ENCODE peak calls at places on chromosomes 7 and 10, in five cellular contexts. One of them, this sample, is unnamed.
A peak's percentile ranks its signal among the peaks of the same experiment; 100 is the strongest.

GRCh38 chr7:155598810-155599210 is 45.7 kb upstream of the RBM33 start:
- DNase-seq in right lobe of liver: peak; percentile 80
- DNase-seq in body of pancreas: peak; percentile 87
- DNase-seq in Caco-2: peak; percentile 90
- DNase-seq in Panc1: peak; percentile 69
- DNase-seq in this sample: peak; percentile 61

GRCh38 chr10:36183726-36184125 is 541.6 kb upstream of the FZD8 start:
- DNase-seq in body of pancreas: no peak
- DNase-seq in Panc1: no peak
- DNase-seq in right lobe of liver: no peak
- DNase-seq in Caco-2: no peak
- DNase-seq in this sample: no peak

GRCh38 chr7:158546214-158546613 is 41.4 kb downstream of the PTPRN2 start:
- DNase-seq in right lobe of liver: no peak
- DNase-seq in body of pancreas: no peak
- DNase-seq in Panc1: no peak
- DNase-seq in Caco-2: no peak
- DNase-seq in this sample: no peak

GRCh38 chr10:124020871-124021823 is 72.3 kb downstream of the CHST15 start:
- DNase-seq in right lobe of liver: no peak
- DNase-seq in Panc1: no peak
- DNase-seq in body of pancreas: no peak
- DNase-seq in Caco-2: no peak
- DNase-seq in this sample: no peak

GRCh38 chr10:62354941-62355340 is 19.2 kb upstream of the ZNF365 start:
- DNase-seq in Panc1: no peak
- DNase-seq in Caco-2: no peak
- DNase-seq in right lobe of liver: no peak
- DNase-seq in body of pancreas: no peak
- DNase-seq in this sample: no peak

GRCh38 chr7:55128693-55129394 is 110.0 kb downstream of the EGFR start:
- DNase-seq in Panc1: no peak
- DNase-seq in body of pancreas: no peak
- DNase-seq in Caco-2: no peak
- DNase-seq in right lobe of liver: no peak
- DNase-seq in this sample: peak; percentile 67

GRCh38 chr10:133158756-133159610 is 1.0 kb upstream of the KNDC1 start:
- DNase-seq in Panc1: no peak
- DNase-seq in body of pancreas: no peak
- DNase-seq in right lobe of liver: peak; percentile 45
- DNase-seq in Caco-2: peak; percentile 54
- DNase-seq in this sample: no peak

GRCh38 chr10:70619271-70620019 is 16.9 kb upstream of the PRF1 start:
- DNase-seq in body of pancreas: no peak
- DNase-seq in right lobe of liver: no peak
- DNase-seq in Panc1: peak; percentile 10
- DNase-seq in Caco-2: no peak
- DNase-seq in this sample: no peak

GRCh38 chr7:121755818-121756501 is 117.0 kb upstream of the PTPRZ1 start:
- DNase-seq in body of pancreas: no peak
- DNase-seq in Caco-2: no peak
- DNase-seq in Panc1: no peak
- DNase-seq in right lobe of liver: no peak
- DNase-seq in this sample: no peak

GRCh38 chr7:22173884-22174573 is 182.9 kb downstream of the RAPGEF5 start:
- DNase-seq in Caco-2: no peak
- DNase-seq in Panc1: no peak
- DNase-seq in right lobe of liver: no peak
- DNase-seq in body of pancreas: no peak
- DNase-seq in this sample: no peak

GRCh38 chr10:21318768-21319167 is 206.7 kb downstream of the SKIDA1 start:
- DNase-seq in Panc1: no peak
- DNase-seq in right lobe of liver: no peak
- DNase-seq in body of pancreas: no peak
- DNase-seq in Caco-2: no peak
- DNase-seq in this sample: peak; percentile 37

GRCh38 chr10:58486821-58487220 is 25.9 kb upstream of the BICC1 start:
- DNase-seq in Panc1: no peak
- DNase-seq in right lobe of liver: no peak
- DNase-seq in Caco-2: no peak
- DNase-seq in body of pancreas: no peak
- DNase-seq in this sample: no peak

GRCh38 chr7:57867884-57868701 is 418.1 kb downstream of the ZNF716 start:
- DNase-seq in body of pancreas: peak; percentile 18
- DNase-seq in Caco-2: no peak
- DNase-seq in Panc1: no peak
- DNase-seq in right lobe of liver: peak; percentile 63
- DNase-seq in this sample: peak; percentile 48

GRCh38 chr10:131084791-131085585 is 226.5 kb downstream of the TCERG1L start:
- DNase-seq in right lobe of liver: no peak
- DNase-seq in body of pancreas: no peak
- DNase-seq in Caco-2: no peak
- DNase-seq in Panc1: no peak
- DNase-seq in this sample: no peak

GRCh38 chr7:20235303-20235702 is 18.1 kb upstream of the MACC1 start:
- DNase-seq in Caco-2: no peak
- DNase-seq in Panc1: no peak
- DNase-seq in right lobe of liver: no peak
- DNase-seq in body of pancreas: no peak
- DNase-seq in this sample: no peak

GRCh38 chr10:132311338-132311939 is 3.7 kb upstream of the STK32C start:
- DNase-seq in Caco-2: peak; percentile 28
- DNase-seq in right lobe of liver: no peak
- DNase-seq in body of pancreas: peak; percentile 66
- DNase-seq in Panc1: no peak
- DNase-seq in this sample: no peak

GRCh38 chr10:25493122-25493893 is 318.5 kb downstream of the GPR158 start:
- DNase-seq in right lobe of liver: no peak
- DNase-seq in body of pancreas: no peak
- DNase-seq in Panc1: peak; percentile 30
- DNase-seq in Caco-2: peak; percentile 24
- DNase-seq in this sample: no peak

GRCh38 chr10:97234403-97234802 is 48.6 kb upstream of the SLIT1 start:
- DNase-seq in body of pancreas: no peak
- DNase-seq in Caco-2: peak; percentile 42
- DNase-seq in right lobe of liver: no peak
- DNase-seq in Panc1: no peak
- DNase-seq in this sample: no peak

GRCh38 chr10:69807696-69808095 is 6.0 kb downstream of the COL13A1 start:
- DNase-seq in right lobe of liver: no peak
- DNase-seq in Panc1: no peak
- DNase-seq in body of pancreas: no peak
- DNase-seq in Caco-2: no peak
- DNase-seq in this sample: no peak

GRCh38 chr10:83848696-83849095 is 290.6 kb upstream of the GHITM start:
- DNase-seq in body of pancreas: no peak
- DNase-seq in Panc1: no peak
- DNase-seq in Caco-2: no peak
- DNase-seq in right lobe of liver: no peak
- DNase-seq in this sample: no peak

GRCh38 chr7:6619961-6620360 is 4.6 kb downstream of the ZNF853 start:
- DNase-seq in Panc1: no peak
- DNase-seq in right lobe of liver: no peak
- DNase-seq in Caco-2: no peak
- DNase-seq in body of pancreas: no peak
- DNase-seq in this sample: no peak

GRCh38 chr10:103481974-103482531 is 3.0 kb upstream of the CALHM3 start:
- DNase-seq in Caco-2: peak; percentile 57
- DNase-seq in body of pancreas: no peak
- DNase-seq in Panc1: peak; percentile 41
- DNase-seq in right lobe of liver: no peak
- DNase-seq in this sample: peak; percentile 28

GRCh38 chr7:152121432-152121831 is 96.0 kb downstream of the GALNT11 start:
- DNase-seq in body of pancreas: no peak
- DNase-seq in Caco-2: no peak
- DNase-seq in Panc1: no peak
- DNase-seq in right lobe of liver: no peak
- DNase-seq in this sample: no peak

GRCh38 chr7:106178593-106179134 is 66.6 kb upstream of the SYPL1 start:
- DNase-seq in right lobe of liver: peak; percentile 46
- DNase-seq in body of pancreas: no peak
- DNase-seq in Panc1: no peak
- DNase-seq in Caco-2: no peak
- DNase-seq in this sample: no peak

GRCh38 chr7:24574365-24574764 is 1.1 kb downstream of the PALS2 start:
- DNase-seq in Caco-2: no peak
- DNase-seq in right lobe of liver: no peak
- DNase-seq in body of pancreas: no peak
- DNase-seq in Panc1: no peak
- DNase-seq in this sample: no peak

GRCh38 chr10:86265236-86265876 is 101.2 kb downstream of the GRID1 start:
- DNase-seq in Caco-2: no peak
- DNase-seq in right lobe of liver: no peak
- DNase-seq in body of pancreas: no peak
- DNase-seq in Panc1: no peak
- DNase-seq in this sample: no peak

GRCh38 chr7:155738652-155739537 is 73.4 kb downstream of the SHH start:
- DNase-seq in body of pancreas: peak; percentile 85
- DNase-seq in Caco-2: peak; percentile 79
- DNase-seq in Panc1: peak; percentile 76
- DNase-seq in right lobe of liver: peak; percentile 75
- DNase-seq in this sample: peak; percentile 62

GRCh38 chr7:133795061-133795460 is 332.1 kb upstream of the LRGUK start:
- DNase-seq in Caco-2: no peak
- DNase-seq in body of pancreas: no peak
- DNase-seq in Panc1: no peak
- DNase-seq in right lobe of liver: no peak
- DNase-seq in this sample: no peak

GRCh38 chr7:132034748-132035416 is 478.5 kb upstream of the PODXL start:
- DNase-seq in body of pancreas: no peak
- DNase-seq in right lobe of liver: no peak
- DNase-seq in Caco-2: no peak
- DNase-seq in Panc1: no peak
- DNase-seq in this sample: no peak
- H3K4me3 ChIP-seq in body of pancreas: no peak overlapping the region
- H3K4me3 ChIP-seq in right lobe of liver: no peak overlapping the region
- H3K4me3 ChIP-seq in Caco-2: no peak overlapping the region
- H3K4me3 ChIP-seq in Panc1: no peak overlapping the region
- H3K4me3 ChIP-seq in this sample: no peak overlapping the region

GRCh38 chr7:47253650-47254080 is 328.2 kb downstream of the TNS3 start:
- DNase-seq in Caco-2: no peak
- DNase-seq in body of pancreas: peak; percentile 37
- DNase-seq in Panc1: no peak
- DNase-seq in right lobe of liver: peak; percentile 50
- DNase-seq in this sample: peak; percentile 40

GRCh38 chr7:47255441-47255840 is 326.5 kb downstream of the TNS3 start:
- DNase-seq in Caco-2: no peak
- DNase-seq in right lobe of liver: no peak
- DNase-seq in Panc1: no peak
- DNase-seq in body of pancreas: no peak
- DNase-seq in this sample: no peak

GRCh38 chr7:47255007-47255406 is 326.9 kb downstream of the TNS3 start:
- DNase-seq in Caco-2: no peak
- DNase-seq in Panc1: no peak
- DNase-seq in body of pancreas: no peak
- DNase-seq in right lobe of liver: no peak
- DNase-seq in this sample: no peak

GRCh38 chr7:47252706-47253105 is 329.2 kb downstream of the TNS3 start:
- DNase-seq in right lobe of liver: no peak
- DNase-seq in body of pancreas: no peak
- DNase-seq in Panc1: no peak
- DNase-seq in Caco-2: no peak
- DNase-seq in this sample: no peak

DNA sequence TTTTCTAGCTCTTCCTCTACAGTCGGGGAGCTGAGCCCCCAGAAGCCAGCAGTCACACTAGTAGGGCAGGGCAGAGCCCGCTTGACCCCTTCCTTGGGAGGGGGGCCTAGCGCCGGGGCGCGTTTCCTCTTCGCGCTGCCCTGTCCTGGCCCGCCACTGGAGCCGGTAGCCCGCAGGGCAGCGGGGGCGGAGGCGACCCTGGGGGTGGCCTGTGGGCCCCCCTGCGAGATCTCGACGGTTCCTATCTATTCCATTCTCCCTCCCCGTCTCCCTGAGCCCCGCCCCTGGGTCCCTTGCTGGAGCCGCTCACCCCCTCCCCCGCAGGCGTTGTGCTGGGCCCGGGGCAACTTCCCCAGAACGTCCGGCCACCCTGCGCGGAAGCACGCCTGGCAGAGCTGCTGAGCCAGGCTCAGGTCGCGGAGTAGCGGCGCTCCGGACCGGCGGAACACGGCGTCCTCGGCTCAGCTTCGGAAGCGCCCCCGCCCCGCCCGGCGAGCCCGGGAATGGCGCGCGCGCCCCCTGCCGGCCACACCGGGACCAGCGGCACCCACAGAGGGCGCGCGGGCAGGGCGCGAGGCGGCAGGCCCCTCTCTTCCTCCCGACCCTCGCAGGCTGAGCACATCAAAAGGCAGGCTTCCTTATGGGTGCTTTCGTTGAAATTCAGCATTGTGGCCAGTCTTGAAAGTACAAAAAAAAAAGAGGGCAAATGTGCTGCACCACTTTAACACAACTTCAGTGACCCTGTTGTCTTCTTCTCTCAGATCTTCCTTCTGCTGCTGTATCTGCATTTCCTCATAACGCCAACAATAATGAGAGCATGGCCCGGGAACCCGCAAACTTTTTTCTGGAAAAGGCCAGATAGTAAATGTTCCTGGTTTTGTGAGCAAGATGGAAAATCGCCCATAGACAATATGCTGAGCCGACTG is 327.6 kb downstream of the TNS3 start:
- DNase-seq in Panc1: no peak
- DNase-seq in body of pancreas: peak; percentile 84
- DNase-seq in Caco-2: peak; percentile 86
- DNase-seq in right lobe of liver: peak; percentile 87
- DNase-seq in this sample: peak; percentile 89
- H3K4me3 ChIP-seq in Panc1: peak overlapping the region; percentile 51
- H3K4me3 ChIP-seq in body of pancreas: peak overlapping the region; percentile 37
- H3K4me3 ChIP-seq in Caco-2: peak overlapping the region; percentile 52
- H3K4me3 ChIP-seq in right lobe of liver: peak overlapping the region; percentile 47
- H3K4me3 ChIP-seq in this sample: peak overlapping the region; percentile 50

DNA sequence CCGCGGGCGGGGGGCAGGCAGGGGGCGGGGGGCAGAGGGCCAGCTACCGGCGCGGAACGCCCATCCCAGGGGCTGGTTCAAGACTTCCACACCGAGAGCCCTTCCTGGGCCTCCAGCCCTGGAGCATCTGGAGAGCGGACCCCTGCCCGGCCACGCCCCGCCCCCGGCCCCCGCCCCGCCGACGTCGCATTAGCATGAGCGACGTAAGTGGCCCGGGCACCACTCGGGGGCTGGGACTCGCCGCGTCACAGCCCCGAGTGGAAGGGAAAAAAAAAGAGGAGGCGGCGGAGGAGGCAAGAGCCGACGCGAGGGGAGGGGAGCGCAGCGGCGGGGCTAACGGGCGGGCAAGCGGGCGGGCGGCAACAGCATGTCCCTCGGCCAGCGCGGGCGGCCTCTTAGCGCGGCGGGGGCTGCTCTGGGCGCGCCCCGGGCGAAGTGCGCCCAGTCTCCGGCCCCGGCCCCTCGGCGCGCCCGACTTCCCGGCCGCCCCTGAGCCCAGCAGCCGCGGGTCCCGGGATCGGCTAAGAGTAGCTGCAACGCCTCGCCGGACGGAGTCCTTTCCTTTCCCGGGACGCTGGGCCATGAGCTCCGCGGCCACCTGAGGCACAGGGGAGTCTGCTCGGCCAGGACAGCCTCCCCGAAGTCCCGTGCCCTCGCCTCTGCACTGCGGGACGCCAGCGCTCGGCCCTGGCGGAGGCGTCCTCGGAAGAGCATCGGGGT is at the start of gene SLC18A3:
- DNase-seq in body of pancreas: no peak
- DNase-seq in Caco-2: no peak
- DNase-seq in right lobe of liver: no peak
- DNase-seq in Panc1: no peak
- DNase-seq in this sample: no peak
- H3K4me3 ChIP-seq in body of pancreas: no peak within 1 kb of the TSS
- H3K4me3 ChIP-seq in Caco-2: no peak within 1 kb of the TSS
- H3K4me3 ChIP-seq in right lobe of liver: no peak within 1 kb of the TSS
- H3K4me3 ChIP-seq in Panc1: peak within 1 kb of the TSS; percentile 5
- H3K4me3 ChIP-seq in this sample: no peak within 1 kb of the TSS

GRCh38 chr7:17307558-17307957 is 9.1 kb downstream of the AHR start:
- DNase-seq in right lobe of liver: no peak
- DNase-seq in body of pancreas: no peak
- DNase-seq in Caco-2: no peak
- DNase-seq in Panc1: no peak
- DNase-seq in this sample: no peak
- H3K4me3 ChIP-seq in right lobe of liver: peak overlapping the region; percentile 5
- H3K4me3 ChIP-seq in body of pancreas: no peak overlapping the region
- H3K4me3 ChIP-seq in Caco-2: no peak overlapping the region
- H3K4me3 ChIP-seq in Panc1: no peak overlapping the region
- H3K4me3 ChIP-seq in this sample: no peak overlapping the region